ENCODE peak calls at places on chromosomes 11 and 22, in four cellular contexts. G, L, N and O are unnamed samples.

GRCh38 chr11:94793002-94793401 is 24.8 kb downstream of the AMOTL1 start:
- DNase-seq in G (no peak), L (no peak), N (no peak), O (no peak)

GRCh38 chr11:35083181-35084061 is 55.5 kb upstream of the CD44 start:
- DNase-seq in G (peak), L (no peak), N (peak), O (no peak)

GRCh38 chr11:60851327-60852059 is 4.3 kb downstream of the PTGDR2 start:
- DNase-seq in G (no peak), L (no peak), N (no peak), O (no peak)

GRCh38 chr22:40367342-40367741 is 3.1 kb upstream of the SGSM3 start:
- DNase-seq in G (no peak), L (no peak), N (no peak), O (no peak)

GRCh38 chr11:123549901-123550619 is 104.4 kb downstream of the SCN3B start:
- DNase-seq in G (no peak), L (no peak), N (no peak), O (no peak)

GRCh38 chr11:41982975-41983374 is 523.5 kb upstream of the LRRC4C start:
- DNase-seq in G (no peak), L (no peak), N (no peak), O (no peak)

GRCh38 chr11:34940026-34940677 is 23.7 kb downstream of the PDHX start:
- DNase-seq in G (no peak), L (no peak), N (no peak), O (no peak)

GRCh38 chr11:68127791-68128681 is 6.8 kb upstream of the CHKA start:
- DNase-seq in G (no peak), L (peak), N (peak), O (peak)

DNA sequence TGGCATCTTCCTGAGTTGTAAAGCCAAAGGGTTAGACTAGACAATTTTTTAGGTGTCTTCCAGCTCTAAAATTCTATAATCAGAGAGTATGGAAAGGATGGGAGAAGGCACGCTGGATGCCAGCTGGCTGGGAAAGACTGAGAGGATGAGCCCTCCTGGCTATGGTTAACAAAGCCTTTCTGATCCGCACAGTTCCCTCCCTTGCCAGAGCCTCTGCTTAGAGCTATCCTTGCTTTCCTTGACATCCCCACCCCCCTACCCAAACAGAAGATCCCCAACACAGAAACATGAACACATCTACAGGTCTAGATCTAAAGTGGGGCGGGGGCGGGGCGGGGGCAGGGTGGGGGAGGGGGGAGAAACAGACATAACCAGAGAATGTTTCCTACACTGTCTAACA is 6.5 kb downstream of the TCF20 start:
- DNase-seq in G (no peak), L (no peak), N (no peak), O (no peak)
- TF ChIP-seq CTCF in G (no peak), L (no peak), N (no peak), O (no peak)

GRCh38 chr22:36234919-36235318 is 4.4 kb downstream of the APOL2 start:
- DNase-seq in G (no peak), L (no peak), N (no peak), O (no peak)
- TF ChIP-seq CTCF in G (no peak), L (no peak), N (no peak), O (no peak)

GRCh38 chr22:42692239-42693054 is 28.2 kb downstream of the A4GALT start:
- DNase-seq in G (peak), L (no peak), N (no peak), O (no peak)
- TF ChIP-seq CTCF in G (peak), L (peak), N (no peak), O (no peak)

DNA sequence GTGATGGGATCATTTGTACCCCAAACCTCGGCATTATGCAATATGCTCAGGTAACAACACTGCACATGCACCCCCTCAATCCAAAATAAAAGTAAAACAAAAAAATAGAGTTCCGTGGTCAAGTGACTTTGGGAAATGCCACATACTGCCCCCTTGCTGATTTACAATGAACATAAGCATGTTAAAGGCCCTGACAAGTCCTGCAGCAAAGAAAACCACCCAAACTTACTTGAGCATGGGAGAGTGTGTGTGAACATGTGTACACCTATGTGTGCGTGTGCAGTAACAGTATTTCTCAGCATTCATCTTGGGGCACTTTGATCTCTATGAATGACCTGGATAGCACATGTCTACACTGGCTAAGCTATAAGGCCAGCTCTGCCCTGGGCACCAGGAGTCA is 15.8 kb upstream of the IGSF22 start:
- DNase-seq in G (peak), L (no peak), N (no peak), O (no peak)
- TF ChIP-seq CTCF in G (peak), L (peak), N (no peak), O (no peak)

DNA sequence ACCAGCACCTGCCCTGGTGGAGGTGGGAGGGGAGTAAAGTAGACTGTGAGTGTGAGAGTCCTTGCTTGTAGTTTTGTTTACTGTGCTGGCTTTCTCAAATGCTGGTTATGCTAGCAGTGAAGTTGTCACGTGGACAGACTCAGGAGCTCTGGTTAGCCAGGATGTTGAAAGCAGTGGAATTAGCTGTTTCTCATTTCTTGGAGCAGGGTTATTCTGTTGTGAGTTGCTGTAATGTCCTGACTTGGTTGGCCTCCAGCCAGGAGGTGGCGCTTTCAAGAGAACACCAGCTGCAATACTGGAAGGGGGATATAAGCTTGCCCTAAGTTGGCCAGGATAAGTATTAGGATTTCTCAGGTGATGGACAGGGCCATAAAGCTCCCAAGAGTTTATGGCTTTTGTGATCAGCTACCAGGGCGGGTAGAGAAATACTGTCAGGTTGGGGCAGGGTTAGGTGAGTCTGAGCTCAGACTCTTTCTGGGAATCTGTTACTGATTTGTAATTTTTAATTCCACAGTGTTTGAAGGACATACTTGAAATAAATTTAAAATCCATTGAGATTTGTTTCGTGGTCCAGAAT is 13.7 kb downstream of the CYP2D6 start:
- DNase-seq in G (peak), L (peak), N (peak), O (no peak)
- TF ChIP-seq CTCF in G (peak), L (peak), N (no peak), O (no peak)

GRCh38 chr11:111305871-111306270 is 7.5 kb downstream of the POU2AF3 start:
- DNase-seq in G (no peak), L (no peak), N (no peak), O (no peak)
- TF ChIP-seq CTCF in G (no peak), L (no peak), N (no peak), O (no peak)

DNA sequence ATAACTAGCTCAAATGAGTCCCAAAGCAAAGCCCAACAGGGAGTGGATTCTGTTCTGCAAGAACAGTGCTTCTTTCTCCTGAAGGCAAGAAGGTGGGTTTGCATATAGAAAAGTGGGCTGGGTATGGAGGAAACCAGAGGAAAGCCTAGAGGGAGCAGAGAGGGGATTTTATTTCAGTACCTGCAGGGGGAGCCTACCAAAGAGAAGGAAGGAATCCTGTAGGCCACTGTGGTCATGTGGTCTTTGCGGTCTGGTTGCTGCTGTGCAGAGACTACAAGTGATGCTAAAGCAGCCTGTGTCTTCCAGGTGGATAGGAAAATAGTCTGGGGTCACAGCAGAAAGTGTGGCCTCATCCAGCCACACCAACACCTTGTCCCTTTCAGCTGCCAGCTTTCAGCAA is 33.2 kb upstream of the ZBTB16 start:
- DNase-seq in G (peak), L (no peak), N (no peak), O (no peak)
- TF ChIP-seq CTCF in G (peak), L (peak), N (peak), O (peak)

GRCh38 chr11:19345519-19345847 is 104.7 kb upstream of the E2F8 start:
- DNase-seq in G (no peak), L (peak), N (no peak), O (no peak)
- TF ChIP-seq CTCF in G (no peak), L (peak), N (no peak), O (no peak)

GRCh38 chr11:100827934-100828661 is 141.0 kb downstream of the ARHGAP42 start:
- DNase-seq in G (peak), L (no peak), N (no peak), O (peak)
- TF ChIP-seq CTCF in G (no peak), L (peak), N (peak), O (peak)